ENCODE peak calls at places on chromosomes 3 and 15, in nine cellular contexts. One of them, this sample, is unnamed.

GRCh38 chr3:52085883-52086282 is 29.5 kb upstream of the DUSP7 start:
- DNase-seq in sigmoid colon: no peak
- DNase-seq in CD4-positive, alpha-beta memory T cell: no peak
- DNase-seq in heart left ventricle: no peak
- DNase-seq in Peyer's patch: no peak
- DNase-seq in MM.1S: no peak
- DNase-seq in left ventricle myocardium inferior: no peak
- DNase-seq in mesenchymal stem cell: no peak
- DNase-seq in Caco-2: no peak
- DNase-seq in this sample: peak; percentile 34

GRCh38 chr3:107543666-107544065 is 20.9 kb downstream of the BBX start:
- DNase-seq in left ventricle myocardium inferior: no peak
- DNase-seq in mesenchymal stem cell: peak; percentile 25
- DNase-seq in Caco-2: no peak
- DNase-seq in sigmoid colon: no peak
- DNase-seq in heart left ventricle: no peak
- DNase-seq in Peyer's patch: no peak
- DNase-seq in CD4-positive, alpha-beta memory T cell: peak; percentile 3
- DNase-seq in MM.1S: no peak
- DNase-seq in this sample: no peak

GRCh38 chr3:73520931-73521461 is 103.7 kb downstream of the PDZRN3 start:
- DNase-seq in sigmoid colon: peak; percentile 97
- DNase-seq in mesenchymal stem cell: no peak
- DNase-seq in Peyer's patch: no peak
- DNase-seq in heart left ventricle: peak; percentile 29
- DNase-seq in left ventricle myocardium inferior: peak; percentile 44
- DNase-seq in MM.1S: no peak
- DNase-seq in CD4-positive, alpha-beta memory T cell: no peak
- DNase-seq in Caco-2: no peak
- DNase-seq in this sample: no peak

GRCh38 chr3:192887047-192887446 is 30.6 kb downstream of the MB21D2 start:
- DNase-seq in Caco-2: peak; percentile 36
- DNase-seq in mesenchymal stem cell: peak; percentile 86
- DNase-seq in MM.1S: no peak
- DNase-seq in CD4-positive, alpha-beta memory T cell: peak; percentile 5
- DNase-seq in Peyer's patch: no peak
- DNase-seq in sigmoid colon: no peak
- DNase-seq in left ventricle myocardium inferior: no peak
- DNase-seq in heart left ventricle: no peak
- DNase-seq in this sample: no peak

GRCh38 chr3:197424674-197425484 is 126.5 kb upstream of the DLG1 start:
- DNase-seq in Peyer's patch: no peak
- DNase-seq in sigmoid colon: no peak
- DNase-seq in left ventricle myocardium inferior: no peak
- DNase-seq in mesenchymal stem cell: no peak
- DNase-seq in MM.1S: no peak
- DNase-seq in heart left ventricle: no peak
- DNase-seq in CD4-positive, alpha-beta memory T cell: no peak
- DNase-seq in Caco-2: no peak
- DNase-seq in this sample: no peak

GRCh38 chr15:63323798-63324651 is 46.6 kb downstream of the APH1B start:
- DNase-seq in sigmoid colon: no peak
- DNase-seq in Caco-2: no peak
- DNase-seq in CD4-positive, alpha-beta memory T cell: no peak
- DNase-seq in heart left ventricle: no peak
- DNase-seq in left ventricle myocardium inferior: no peak
- DNase-seq in MM.1S: no peak
- DNase-seq in mesenchymal stem cell: no peak
- DNase-seq in Peyer's patch: no peak
- DNase-seq in this sample: no peak

GRCh38 chr3:46284981-46285683 is 42.9 kb downstream of the CCR3 start:
- DNase-seq in heart left ventricle: no peak
- DNase-seq in left ventricle myocardium inferior: peak; percentile 25
- DNase-seq in MM.1S: peak; percentile 94
- DNase-seq in sigmoid colon: no peak
- DNase-seq in CD4-positive, alpha-beta memory T cell: peak; percentile 73
- DNase-seq in Peyer's patch: no peak
- DNase-seq in mesenchymal stem cell: no peak
- DNase-seq in Caco-2: no peak
- DNase-seq in this sample: no peak

GRCh38 chr15:38252481-38253311 is at the start of gene SPRED1:
- DNase-seq in sigmoid colon: peak; percentile 90
- DNase-seq in left ventricle myocardium inferior: peak; percentile 82
- DNase-seq in heart left ventricle: peak; percentile 86
- DNase-seq in MM.1S: peak; percentile 19
- DNase-seq in Peyer's patch: peak; percentile 37
- DNase-seq in Caco-2: peak; percentile 70
- DNase-seq in CD4-positive, alpha-beta memory T cell: peak; percentile 10
- DNase-seq in mesenchymal stem cell: no peak
- DNase-seq in this sample: peak; percentile 82

GRCh38 chr3:86788371-86788770 is 202.6 kb downstream of the VGLL3 start:
- DNase-seq in Caco-2: no peak
- DNase-seq in CD4-positive, alpha-beta memory T cell: no peak
- DNase-seq in mesenchymal stem cell: no peak
- DNase-seq in MM.1S: no peak
- DNase-seq in heart left ventricle: no peak
- DNase-seq in sigmoid colon: no peak
- DNase-seq in left ventricle myocardium inferior: no peak
- DNase-seq in Peyer's patch: no peak
- DNase-seq in this sample: no peak

GRCh38 chr15:98705070-98705469 is 56.7 kb downstream of the IGF1R start:
- DNase-seq in MM.1S: no peak
- DNase-seq in heart left ventricle: no peak
- DNase-seq in mesenchymal stem cell: no peak
- DNase-seq in sigmoid colon: no peak
- DNase-seq in left ventricle myocardium inferior: no peak
- DNase-seq in Caco-2: no peak
- DNase-seq in CD4-positive, alpha-beta memory T cell: no peak
- DNase-seq in Peyer's patch: no peak
- DNase-seq in this sample: no peak

GRCh38 chr15:64232400-64232799 is 69.6 kb upstream of the PPIB start:
- DNase-seq in MM.1S: no peak
- DNase-seq in Caco-2: no peak
- DNase-seq in mesenchymal stem cell: peak; percentile 72
- DNase-seq in Peyer's patch: no peak
- DNase-seq in sigmoid colon: no peak
- DNase-seq in left ventricle myocardium inferior: no peak
- DNase-seq in CD4-positive, alpha-beta memory T cell: no peak
- DNase-seq in heart left ventricle: no peak
- DNase-seq in this sample: no peak

GRCh38 chr15:57218826-57219576 is 157.3 kb upstream of the CGNL1 start:
- DNase-seq in sigmoid colon: no peak
- DNase-seq in left ventricle myocardium inferior: no peak
- DNase-seq in heart left ventricle: no peak
- DNase-seq in MM.1S: no peak
- DNase-seq in CD4-positive, alpha-beta memory T cell: no peak
- DNase-seq in mesenchymal stem cell: peak; percentile 90
- DNase-seq in Caco-2: no peak
- DNase-seq in Peyer's patch: no peak
- DNase-seq in this sample: no peak

GRCh38 chr3:47283596-47284364 is 1.0 kb downstream of the KLHL18 start:
- DNase-seq in sigmoid colon: peak; percentile 60
- DNase-seq in left ventricle myocardium inferior: no peak
- DNase-seq in Peyer's patch: peak; percentile 39
- DNase-seq in heart left ventricle: no peak
- DNase-seq in MM.1S: peak; percentile 8
- DNase-seq in Caco-2: no peak
- DNase-seq in CD4-positive, alpha-beta memory T cell: no peak
- DNase-seq in mesenchymal stem cell: peak; percentile 42
- DNase-seq in this sample: no peak

GRCh38 chr3:31244929-31245817 is 287.6 kb upstream of the STT3B start:
- DNase-seq in Caco-2: peak; percentile 11
- DNase-seq in MM.1S: no peak
- DNase-seq in mesenchymal stem cell: no peak
- DNase-seq in CD4-positive, alpha-beta memory T cell: no peak
- DNase-seq in heart left ventricle: no peak
- DNase-seq in sigmoid colon: no peak
- DNase-seq in left ventricle myocardium inferior: no peak
- DNase-seq in Peyer's patch: no peak
- DNase-seq in this sample: no peak

GRCh38 chr3:123658118-123658859 is 73.4 kb upstream of the HACD2 start:
- DNase-seq in left ventricle myocardium inferior: peak; percentile 48
- DNase-seq in Caco-2: no peak
- DNase-seq in Peyer's patch: peak; percentile 23
- DNase-seq in mesenchymal stem cell: no peak
- DNase-seq in CD4-positive, alpha-beta memory T cell: no peak
- DNase-seq in MM.1S: no peak
- DNase-seq in sigmoid colon: peak; percentile 92
- DNase-seq in heart left ventricle: peak; percentile 67
- DNase-seq in this sample: peak; percentile 63

GRCh38 chr15:62734706-62735105 is 307.8 kb upstream of the TPM1 start:
- DNase-seq in sigmoid colon: no peak
- DNase-seq in Caco-2: no peak
- DNase-seq in mesenchymal stem cell: no peak
- DNase-seq in Peyer's patch: no peak
- DNase-seq in heart left ventricle: no peak
- DNase-seq in MM.1S: no peak
- DNase-seq in left ventricle myocardium inferior: no peak
- DNase-seq in CD4-positive, alpha-beta memory T cell: no peak
- DNase-seq in this sample: no peak

DNA sequence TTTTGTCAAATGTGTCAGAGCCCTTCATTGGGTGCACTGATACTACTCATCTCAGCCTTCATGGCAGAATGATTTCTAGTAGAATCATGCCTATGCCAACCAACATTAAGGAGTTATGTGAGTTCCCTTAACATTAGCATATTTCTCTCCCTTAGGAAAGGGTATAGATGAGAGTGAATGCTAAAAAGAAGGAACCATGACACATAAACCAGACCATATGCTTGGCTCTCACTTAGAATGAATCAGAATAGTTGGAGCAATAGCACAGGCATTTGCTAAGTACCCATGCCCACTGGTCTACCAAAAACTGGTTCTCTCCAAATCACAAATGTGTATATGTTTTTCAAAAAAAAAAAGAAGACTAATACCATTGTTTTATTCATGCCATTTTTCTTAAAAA is 51.1 kb downstream of the STRIT1 start:
- DNase-seq in heart left ventricle: no peak
- DNase-seq in Peyer's patch: no peak
- DNase-seq in MM.1S: no peak
- DNase-seq in CD4-positive, alpha-beta memory T cell: no peak
- DNase-seq in sigmoid colon: no peak
- DNase-seq in Caco-2: no peak
- DNase-seq in mesenchymal stem cell: peak; percentile 21
- DNase-seq in left ventricle myocardium inferior: no peak
- DNase-seq in this sample: no peak
- H3K9me3 ChIP-seq in heart left ventricle: no peaks in the 10 kb centered on the region
- H3K9me3 ChIP-seq in Peyer's patch: no peaks in the 10 kb centered on the region
- H3K9me3 ChIP-seq in MM.1S: no peaks in the 10 kb centered on the region
- H3K9me3 ChIP-seq in CD4-positive, alpha-beta memory T cell: no peaks in the 10 kb centered on the region
- H3K9me3 ChIP-seq in sigmoid colon: no peaks in the 10 kb centered on the region
- H3K9me3 ChIP-seq in Caco-2: no peaks in the 10 kb centered on the region
- H3K9me3 ChIP-seq in mesenchymal stem cell: no peaks in the 10 kb centered on the region
- H3K9me3 ChIP-seq in left ventricle myocardium inferior: no peaks in the 10 kb centered on the region
- H3K9me3 ChIP-seq in this sample: no peaks in the 10 kb centered on the region

GRCh38 chr3:187292631-187293513 is 1.3 kb upstream of the MASP1 start:
- DNase-seq in mesenchymal stem cell: peak; percentile 40
- DNase-seq in left ventricle myocardium inferior: peak; percentile 27
- DNase-seq in MM.1S: no peak
- DNase-seq in sigmoid colon: no peak
- DNase-seq in CD4-positive, alpha-beta memory T cell: no peak
- DNase-seq in Peyer's patch: no peak
- DNase-seq in Caco-2: no peak
- DNase-seq in heart left ventricle: no peak
- DNase-seq in this sample: no peak

GRCh38 chr3:187293977-187294376 is 2.4 kb upstream of the MASP1 start:
- DNase-seq in CD4-positive, alpha-beta memory T cell: no peak
- DNase-seq in heart left ventricle: no peak
- DNase-seq in MM.1S: no peak
- DNase-seq in left ventricle myocardium inferior: no peak
- DNase-seq in Caco-2: no peak
- DNase-seq in Peyer's patch: no peak
- DNase-seq in sigmoid colon: no peak
- DNase-seq in mesenchymal stem cell: no peak
- DNase-seq in this sample: no peak

GRCh38 chr3:187291512-187292132 is at the start of gene MASP1:
- DNase-seq in Peyer's patch: no peak
- DNase-seq in heart left ventricle: peak; percentile 51
- DNase-seq in sigmoid colon: no peak
- DNase-seq in left ventricle myocardium inferior: peak; percentile 50
- DNase-seq in mesenchymal stem cell: peak; percentile 73
- DNase-seq in Caco-2: peak; percentile 23
- DNase-seq in CD4-positive, alpha-beta memory T cell: no peak
- DNase-seq in MM.1S: no peak
- DNase-seq in this sample: no peak

GRCh38 chr3:187292186-187292585 is 649 bp upstream of the MASP1 start:
- DNase-seq in Caco-2: no peak
- DNase-seq in mesenchymal stem cell: peak; percentile 43
- DNase-seq in left ventricle myocardium inferior: no peak
- DNase-seq in CD4-positive, alpha-beta memory T cell: no peak
- DNase-seq in Peyer's patch: no peak
- DNase-seq in sigmoid colon: no peak
- DNase-seq in MM.1S: no peak
- DNase-seq in heart left ventricle: no peak
- DNase-seq in this sample: no peak

GRCh38 chr3:187293514-187293870 is 2.0 kb upstream of the MASP1 start:
- DNase-seq in left ventricle myocardium inferior: no peak
- DNase-seq in Caco-2: no peak
- DNase-seq in heart left ventricle: no peak
- DNase-seq in CD4-positive, alpha-beta memory T cell: no peak
- DNase-seq in Peyer's patch: no peak
- DNase-seq in sigmoid colon: no peak
- DNase-seq in MM.1S: no peak
- DNase-seq in mesenchymal stem cell: no peak
- DNase-seq in this sample: no peak
- H3K4me1 ChIP-seq in left ventricle myocardium inferior: peaks cover 48% of the 10 kb centered on the region
- H3K4me1 ChIP-seq in Caco-2: peaks cover 4% of the 10 kb centered on the region
- H3K4me1 ChIP-seq in heart left ventricle: no peaks in the 10 kb centered on the region
- H3K4me1 ChIP-seq in CD4-positive, alpha-beta memory T cell: no peaks in the 10 kb centered on the region
- H3K4me1 ChIP-seq in Peyer's patch: no peaks in the 10 kb centered on the region
- H3K4me1 ChIP-seq in sigmoid colon: peaks cover 49% of the 10 kb centered on the region
- H3K4me1 ChIP-seq in MM.1S: no peaks in the 10 kb centered on the region
- H3K4me1 ChIP-seq in mesenchymal stem cell: peaks cover 6% of the 10 kb centered on the region
- H3K4me1 ChIP-seq in this sample: peaks cover 29% of the 10 kb centered on the region

GRCh38 chr3:7238565-7239295 is 377.8 kb downstream of the GRM7 start:
- DNase-seq in left ventricle myocardium inferior: no peak
- DNase-seq in CD4-positive, alpha-beta memory T cell: no peak
- DNase-seq in MM.1S: no peak
- DNase-seq in Caco-2: no peak
- DNase-seq in mesenchymal stem cell: peak; percentile 51
- DNase-seq in sigmoid colon: no peak
- DNase-seq in Peyer's patch: no peak
- DNase-seq in heart left ventricle: no peak
- DNase-seq in this sample: no peak
- H3K9me3 ChIP-seq in left ventricle myocardium inferior: no peaks in the 10 kb centered on the region
- H3K9me3 ChIP-seq in CD4-positive, alpha-beta memory T cell: no peaks in the 10 kb centered on the region
- H3K9me3 ChIP-seq in MM.1S: no peaks in the 10 kb centered on the region
- H3K9me3 ChIP-seq in Caco-2: no peaks in the 10 kb centered on the region
- H3K9me3 ChIP-seq in mesenchymal stem cell: no peaks in the 10 kb centered on the region
- H3K9me3 ChIP-seq in sigmoid colon: peaks cover 3% of the 10 kb centered on the region
- H3K9me3 ChIP-seq in Peyer's patch: no peaks in the 10 kb centered on the region
- H3K9me3 ChIP-seq in heart left ventricle: no peaks in the 10 kb centered on the region
- H3K9me3 ChIP-seq in this sample: no peaks in the 10 kb centered on the region

DNA sequence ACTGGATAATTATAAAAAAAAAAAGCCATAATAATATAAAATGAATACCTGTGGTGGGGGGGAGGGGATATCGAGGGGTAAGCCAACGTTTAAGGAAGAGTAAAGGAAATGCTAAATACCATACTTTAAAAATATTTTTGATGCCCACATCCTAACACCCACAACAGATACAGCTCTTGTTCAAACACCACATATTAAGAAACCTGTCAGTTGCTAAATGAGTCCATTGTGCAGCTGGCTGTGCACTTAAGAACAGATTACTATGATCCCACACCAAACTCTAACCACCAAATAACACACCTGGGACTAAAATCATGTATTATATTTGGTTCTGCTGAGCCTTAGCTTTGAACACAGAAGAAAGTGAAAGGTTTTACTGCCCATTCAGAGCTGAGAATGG is 515.6 kb downstream of the FOXP1 start:
- DNase-seq in left ventricle myocardium inferior: no peak
- DNase-seq in sigmoid colon: no peak
- DNase-seq in Caco-2: no peak
- DNase-seq in mesenchymal stem cell: no peak
- DNase-seq in MM.1S: peak; percentile 49
- DNase-seq in Peyer's patch: no peak
- DNase-seq in heart left ventricle: no peak
- DNase-seq in CD4-positive, alpha-beta memory T cell: peak; percentile 53
- DNase-seq in this sample: no peak
- H3K4me1 ChIP-seq in left ventricle myocardium inferior: peaks cover 78% of the 10 kb centered on the region
- H3K4me1 ChIP-seq in sigmoid colon: peaks cover 74% of the 10 kb centered on the region
- H3K4me1 ChIP-seq in Caco-2: peaks cover 53% of the 10 kb centered on the region
- H3K4me1 ChIP-seq in mesenchymal stem cell: peaks cover 11% of the 10 kb centered on the region
- H3K4me1 ChIP-seq in MM.1S: peaks cover 10% of the 10 kb centered on the region
- H3K4me1 ChIP-seq in Peyer's patch: no peaks in the 10 kb centered on the region
- H3K4me1 ChIP-seq in heart left ventricle: peaks cover 26% of the 10 kb centered on the region
- H3K4me1 ChIP-seq in CD4-positive, alpha-beta memory T cell: peaks cover 59% of the 10 kb centered on the region
- H3K4me1 ChIP-seq in this sample: peaks cover 59% of the 10 kb centered on the region

This sample was measured in lower lobe of right lung.